ENCODE peak calls at places on chromosomes 2 and 18, in seven cellular contexts. E, B, K, N, R, Y and D are unnamed samples. For H3K36me3 and H3K4me1, the result is how much of the 10 kb centered on the place peaks cover.

GRCh38 chr2:74739129-74739528 is 85.1 kb downstream of the SEMA4F start:
- DNase-seq in E (no peak), B (no peak), K (no peak), N (no peak), R (no peak), Y (no peak), D (no peak)

GRCh38 chr2:145199052-145199451 is 679.1 kb upstream of the ZEB2 start:
- DNase-seq in E (no peak), B (no peak), K (no peak), N (no peak), R (no peak), Y (no peak), D (no peak)

GRCh38 chr18:39561136-39561535 is 1995.5 kb upstream of the CELF4 start:
- DNase-seq in E (no peak), B (peak), K (no peak), N (no peak), R (no peak), Y (no peak), D (no peak)

GRCh38 chr2:31736695-31737454 is 156.1 kb upstream of the SRD5A2 start:
- DNase-seq in E (no peak), B (no peak), K (no peak), N (no peak), R (no peak), Y (no peak), D (no peak)

GRCh38 chr2:5373200-5373599 is 319.0 kb upstream of the SOX11 start:
- DNase-seq in E (no peak), B (no peak), K (no peak), N (no peak), R (no peak), Y (no peak), D (no peak)

GRCh38 chr2:241073166-241074064 is 28.7 kb downstream of the MTERF4 start:
- DNase-seq in E (no peak), B (no peak), K (no peak), N (no peak), R (no peak), Y (no peak), D (no peak)

GRCh38 chr2:196170202-196170680 is 1.1 kb downstream of the STK17B start:
- DNase-seq in E (no peak), B (peak), K (peak), N (no peak), R (no peak), Y (no peak), D (peak)

GRCh38 chr2:164642268-164642667 is 21.0 kb upstream of the GRB14 start:
- DNase-seq in E (no peak), B (no peak), K (no peak), N (no peak), R (no peak), Y (no peak), D (no peak)

GRCh38 chr18:22844184-22844583 is 88.9 kb upstream of the RBBP8 start:
- DNase-seq in E (no peak), B (no peak), K (no peak), N (no peak), R (no peak), Y (no peak), D (no peak)

GRCh38 chr2:230155359-230155758 is 64.4 kb downstream of the SP110 start:
- DNase-seq in E (no peak), B (no peak), K (no peak), N (no peak), R (no peak), Y (no peak), D (no peak)

GRCh38 chr2:230915297-230915696 is 9.7 kb downstream of the GPR55 start:
- DNase-seq in E (no peak), B (no peak), K (no peak), N (no peak), R (no peak), Y (no peak), D (no peak)

GRCh38 chr2:239938651-239939486 is 86.3 kb downstream of the NDUFA10 start:
- DNase-seq in E (no peak), B (no peak), K (no peak), N (peak), R (no peak), Y (peak), D (no peak)

GRCh38 chr2:70141754-70142589 is 48.8 kb downstream of the C2orf42 start:
- DNase-seq in E (peak), B (no peak), K (peak), N (no peak), R (no peak), Y (no peak), D (no peak)

GRCh38 chr2:184577056-184577455 is 21.3 kb upstream of the ZNF804A start:
- DNase-seq in E (no peak), B (no peak), K (no peak), N (no peak), R (no peak), Y (no peak), D (no peak)

GRCh38 chr18:58038063-58038462 is 6.0 kb upstream of the NEDD4L start:
- DNase-seq in E (no peak), B (no peak), K (no peak), N (no peak), R (no peak), Y (no peak), D (no peak)

GRCh38 chr2:117702098-117702497 is 112.4 kb upstream of the DDX18 start:
- DNase-seq in E (no peak), B (no peak), K (no peak), N (no peak), R (no peak), Y (no peak), D (no peak)

GRCh38 chr2:200742426-200742825 is 69.3 kb upstream of the BZW1 start:
- DNase-seq in E (no peak), B (peak), K (peak), N (peak), R (no peak), Y (peak), D (no peak)

GRCh38 chr2:5695641-5696350 is 3.6 kb downstream of the SOX11 start:
- DNase-seq in E (no peak), B (peak), K (peak), N (no peak), R (no peak), Y (no peak), D (no peak)

GRCh38 chr2:66874411-66874810 is 439.5 kb downstream of the MEIS1 start:
- DNase-seq in E (no peak), B (no peak), K (peak), N (no peak), R (no peak), Y (no peak), D (no peak)

GRCh38 chr2:237892478-237892877 is 33.1 kb downstream of the RAMP1 start:
- DNase-seq in E (no peak), B (peak), K (no peak), N (no peak), R (no peak), Y (no peak), D (no peak)

GRCh38 chr18:24726727-24727539 is 266.5 kb downstream of the HRH4 start:
- DNase-seq in E (peak), B (peak), K (peak), N (peak), R (no peak), Y (peak), D (no peak)

DNA sequence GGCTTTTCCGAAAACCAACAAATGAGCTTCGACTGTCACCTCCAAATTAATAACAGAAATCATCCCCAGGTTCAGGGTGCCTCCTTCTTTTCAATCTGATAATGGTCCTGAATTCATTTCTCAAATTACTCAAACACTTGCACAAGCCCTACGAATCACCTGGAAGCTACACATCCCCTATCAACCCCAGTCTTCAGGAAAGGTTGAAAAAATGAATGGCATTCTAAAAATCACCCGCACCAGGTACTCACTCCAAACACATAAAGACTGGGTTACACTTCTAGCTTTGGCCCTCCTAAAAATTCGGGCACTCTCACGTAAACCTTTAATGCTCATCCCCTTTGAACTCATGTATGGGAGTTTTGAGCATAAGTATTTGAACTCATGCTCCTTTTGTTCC is 23.9 kb downstream of the EIF2AK2 start:
- DNase-seq in E (no peak), B (no peak), K (no peak), N (no peak), R (no peak), Y (no peak), D (no peak)
- H3K36me3 ChIP-seq in E (under half), B (under half), K (half or more), N (under half), R (half or more), Y (half or more), D (half or more)

DNA sequence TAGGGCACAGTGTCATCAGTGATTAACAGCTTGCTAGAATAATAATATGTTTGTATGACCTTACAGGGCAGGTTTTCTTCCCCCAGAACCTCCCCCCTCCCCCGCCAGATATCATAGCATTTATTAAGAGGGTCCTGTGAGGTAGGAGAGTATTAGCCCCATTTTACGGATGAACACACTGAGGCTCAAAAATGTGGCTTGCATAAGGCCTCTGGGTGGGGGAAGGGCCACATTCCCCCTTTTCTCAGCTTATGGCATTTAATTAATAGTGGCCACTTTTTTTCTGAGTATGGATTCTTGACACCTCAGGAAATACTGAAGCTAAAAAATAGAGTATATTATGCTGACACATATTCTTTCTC is 2.9 kb downstream of the CTIF start:
- DNase-seq in E (no peak), B (no peak), K (no peak), N (no peak), R (no peak), Y (no peak), D (no peak)
- H3K4me3 ChIP-seq in E (no peak), B (no peak), K (peak), N (no peak), R (no peak), Y (peak), D (no peak)

DNA sequence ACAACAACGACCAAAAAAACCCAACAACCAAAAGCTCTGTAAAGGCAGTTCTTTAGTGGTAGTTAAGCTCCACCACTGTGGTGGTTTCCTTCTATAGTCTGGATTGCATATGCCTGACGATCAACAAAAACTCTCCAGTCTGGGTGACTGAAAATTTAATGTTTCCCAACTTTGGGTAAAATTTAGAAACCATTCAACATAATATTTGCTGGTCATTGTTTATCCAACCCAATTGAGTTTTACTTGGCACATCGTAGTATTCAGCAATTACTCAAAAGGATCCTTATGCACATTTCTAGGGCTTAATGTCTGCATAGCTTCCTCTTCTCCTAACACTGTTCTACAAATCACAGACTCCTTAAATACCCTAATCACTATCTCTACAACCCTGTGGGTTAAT is 1080.2 kb upstream of the NRXN1 start:
- DNase-seq in E (no peak), B (no peak), K (peak), N (no peak), R (no peak), Y (no peak), D (no peak)
- H3K4me1 ChIP-seq in E (under half), B (under half), K (under half), N (under half), R (under half), Y (under half), D (under half)

GRCh38 chr2:17758123-17758522 is 4.2 kb downstream of the GEN1 start:
- DNase-seq in E (no peak), B (no peak), K (no peak), N (no peak), R (no peak), Y (no peak), D (no peak)

GRCh38 chr2:17754773-17755425 is 961 bp downstream of the GEN1 start:
- DNase-seq in E (no peak), B (peak), K (peak), N (no peak), R (no peak), Y (no peak), D (no peak)

GRCh38 chr2:17756629-17757028 is 2.7 kb downstream of the GEN1 start:
- DNase-seq in E (no peak), B (peak), K (no peak), N (no peak), R (no peak), Y (no peak), D (no peak)

GRCh38 chr2:17759805-17760204 is 5.9 kb downstream of the GEN1 start:
- DNase-seq in E (no peak), B (peak), K (peak), N (no peak), R (no peak), Y (no peak), D (no peak)

DNA sequence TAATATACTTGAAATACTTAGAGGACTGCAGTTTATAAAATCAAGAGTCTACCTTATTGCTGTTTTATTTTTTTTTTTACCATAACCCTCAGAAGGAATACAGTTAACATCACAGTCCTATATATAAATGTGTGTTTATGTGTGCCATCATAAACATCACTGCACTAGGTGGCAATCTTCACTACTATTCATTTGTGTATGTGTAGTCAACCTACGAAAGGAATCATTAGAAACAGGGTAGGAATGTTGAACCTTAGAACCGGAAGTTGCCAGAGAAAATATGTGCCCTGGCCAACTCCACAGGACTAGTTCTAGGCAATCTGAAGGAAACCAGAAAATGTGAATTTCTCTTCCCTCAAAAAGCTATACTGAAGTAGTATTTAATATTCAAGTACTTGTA is 3.4 kb downstream of the GEN1 start:
- DNase-seq in E (no peak), B (peak), K (no peak), N (no peak), R (no peak), Y (no peak), D (no peak)
- H3K36me3 ChIP-seq in E (under half), B (under half), K (under half), N (under half), R (under half), Y (under half), D (under half)